ENCODE peak calls at places on chromosomes 6 and 20, in seven cellular contexts. B is memory B cell; J is activated T-helper 9 cell treated with anti-CD3 and anti-CD28 coated beads, Interleukin-2, amount 50 U/mL, for 16 hours; V is cardiac septum; Q is fibroblast of lung; U is naive thymus-derived CD4-positive, alpha-beta T cell; X is CD8-positive, alpha-beta T cell. N is an unnamed sample.

GRCh38 chr6:138594749-138595148 is 95.5 kb upstream of the NHSL1 start:
- DNase-seq in X (no peak), U (no peak), Q (no peak), V (no peak), J (no peak), B (no peak), N (no peak)

GRCh38 chr20:53331151-53331973 is 262.3 kb downstream of the ZNF217 start:
- DNase-seq in J (no peak), Q (peak; percentile 80), B (no peak), V (no peak), U (no peak), X (no peak), N (no peak)

GRCh38 chr6:3749390-3749978 is 2.0 kb downstream of the PXDC1 start:
- DNase-seq in Q (no peak), U (no peak), V (no peak), X (no peak), J (no peak), B (no peak), N (no peak)

GRCh38 chr6:2857580-2858337 is 16.1 kb upstream of the SERPINB1 start:
- DNase-seq in X (peak; percentile 52), V (no peak), B (no peak), J (peak; percentile 70), Q (peak; percentile 84), U (no peak), N (peak; percentile 71)

GRCh38 chr6:51049983-51050877 is 231.6 kb downstream of the TFAP2B start:
- DNase-seq in U (no peak), J (no peak), X (no peak), Q (no peak), B (no peak), V (no peak), N (no peak)

GRCh38 chr20:22711981-22712755 is 127.8 kb upstream of the FOXA2 start:
- DNase-seq in U (no peak), J (no peak), Q (no peak), B (no peak), V (no peak), X (no peak), N (no peak)

GRCh38 chr6:131736010-131736409 is 25.2 kb upstream of the CTAGE9 start:
- DNase-seq in Q (no peak), J (no peak), X (no peak), U (no peak), V (no peak), B (no peak), N (no peak)

GRCh38 chr6:125789167-125789566 is 1.6 kb upstream of the NCOA7 start:
- DNase-seq in Q (no peak), U (no peak), J (no peak), V (no peak), X (no peak), B (no peak), N (peak; percentile 24)

GRCh38 chr20:25249198-25249931 is 1.5 kb downstream of the PYGB start:
- DNase-seq in V (peak; percentile 76), J (no peak), Q (peak; percentile 25), X (no peak), U (no peak), B (no peak), N (no peak)

GRCh38 chr6:99334526-99335127 is 14.8 kb downstream of the FAXC start:
- DNase-seq in U (no peak), J (no peak), B (no peak), V (no peak), X (no peak), Q (peak; percentile 43), N (no peak)

GRCh38 chr6:168039301-168039700 is 39.7 kb downstream of the FRMD1 start:
- DNase-seq in V (no peak), J (no peak), U (no peak), X (no peak), B (no peak), Q (no peak), N (no peak)

GRCh38 chr20:58868795-58869194 is 16.3 kb downstream of the GNAS start:
- DNase-seq in Q (no peak), V (no peak), U (no peak), B (no peak), X (no peak), J (no peak), N (no peak)

GRCh38 chr20:19598117-19598516 is 159.9 kb upstream of the RIN2 start:
- DNase-seq in X (no peak), V (no peak), J (no peak), U (no peak), Q (no peak), B (no peak), N (no peak)

GRCh38 chr20:44945261-44945660 is 14.9 kb downstream of the TOMM34 start:
- DNase-seq in X (no peak), V (no peak), Q (no peak), B (no peak), J (no peak), U (no peak), N (no peak)

GRCh38 chr6:143333749-143334520 is 116.6 kb downstream of the ADAT2 start:
- DNase-seq in Q (no peak), V (no peak), U (no peak), J (no peak), B (no peak), X (no peak), N (no peak)